ENCODE peak calls at places on chromosomes 12 and 14, in four cellular contexts. V, M, D and P are unnamed samples.

GRCh38 chr12:67456281-67456918 is 187.2 kb downstream of the CAND1 start:
- DNase-seq in V (peak), M (no peak), D (no peak), P (no peak)

GRCh38 chr12:117559978-117560377 is 198.6 kb upstream of the NOS1 start:
- DNase-seq in M (no peak), V (peak), D (no peak), P (no peak)

GRCh38 chr14:70759398-70759797 is 49.9 kb downstream of the MAP3K9 start:
- DNase-seq in D (no peak), M (no peak), V (no peak), P (no peak)

GRCh38 chr12:51828951-51829581 is 19.5 kb downstream of the FIGNL2 start:
- DNase-seq in D (no peak), V (no peak), M (no peak), P (no peak)

GRCh38 chr12:31245822-31246469 is 80.0 kb downstream of the SINHCAF start:
- DNase-seq in V (peak), D (no peak), M (no peak), P (no peak)

GRCh38 chr12:46110220-46110700 is 119.9 kb upstream of the SCAF11 start:
- DNase-seq in D (no peak), V (peak), M (no peak), P (no peak)

GRCh38 chr14:93011650-93012317 is 88.8 kb downstream of the CHGA start:
- DNase-seq in D (no peak), M (no peak), V (no peak), P (no peak)

GRCh38 chr12:124828264-124829007 is 35.2 kb downstream of the SCARB1 start:
- DNase-seq in M (no peak), V (no peak), D (no peak), P (peak)

GRCh38 chr14:51478241-51478640 is 173.5 kb upstream of the FRMD6 start:
- DNase-seq in D (no peak), M (no peak), V (no peak), P (no peak)

GRCh38 chr12:46523863-46524770 is 151.5 kb upstream of the SLC38A2 start:
- DNase-seq in M (no peak), D (peak), V (peak), P (peak)

GRCh38 chr12:111753144-111753881 is 13.4 kb upstream of the ALDH2 start:
- DNase-seq in V (no peak), D (peak), M (no peak), P (no peak)

GRCh38 chr14:102221026-102221425 is 81.3 kb downstream of the WDR20 start:
- DNase-seq in V (no peak), D (peak), M (no peak), P (no peak)

GRCh38 chr12:18297883-18298282 is 36.6 kb downstream of the PIK3C2G start:
- DNase-seq in V (no peak), M (no peak), D (no peak), P (no peak)